ENCODE peak calls at places on chromosomes 6 and 20, in five cellular contexts. Y is WTC11, R is A549, W is K562, P is HepG2. Q is an unnamed sample.

GRCh38 chr20:54194724-54195438 is 13.0 kb upstream of the PFDN4 start:
- DNase-seq in Y (no peak), R (peak), W (no peak), P (peak), Q (no peak)

GRCh38 chr6:137775192-137775591 is 91.9 kb upstream of the TNFAIP3 start:
- DNase-seq in Y (no peak), R (no peak), W (no peak), P (no peak), Q (no peak)

GRCh38 chr20:6466065-6466810 is 301.2 kb upstream of the BMP2 start:
- DNase-seq in Y (no peak), R (no peak), W (no peak), P (peak), Q (no peak)

GRCh38 chr6:82646231-82646615 is 282.6 kb downstream of the TPBG start:
- DNase-seq in Y (no peak), R (no peak), W (no peak), P (no peak), Q (no peak)

GRCh38 chr6:141199074-141199473 is 933.7 kb upstream of the GJE1 start:
- DNase-seq in Y (no peak), R (no peak), W (no peak), P (no peak), Q (no peak)

GRCh38 chr6:27922949-27923348 is 10.8 kb upstream of the OR2B2 start:
- DNase-seq in Y (no peak), R (no peak), W (no peak), P (no peak), Q (no peak)

GRCh38 chr6:28161410-28162079 is 19.9 kb downstream of the ZKSCAN8 start:
- DNase-seq in Y (peak), R (peak), W (peak), P (peak), Q (peak)

GRCh38 chr20:64077094-64077493 is 2.2 kb downstream of the RGS19 start:
- DNase-seq in Y (no peak), R (no peak), W (no peak), P (no peak), Q (no peak)

GRCh38 chr20:46767127-46767761 is 57.8 kb downstream of the SLC2A10 start:
- DNase-seq in Y (peak), R (peak), W (peak), P (peak), Q (no peak)

GRCh38 chr6:141498980-141499379 is 633.7 kb upstream of the GJE1 start:
- DNase-seq in Y (no peak), R (no peak), W (no peak), P (no peak), Q (no peak)

GRCh38 chr6:53728570-53729194 is 63.1 kb upstream of the KLHL31 start:
- DNase-seq in Y (peak), R (peak), W (peak), P (peak), Q (no peak)

GRCh38 chr6:87210979-87211378 is 55.6 kb downstream of the ZNF292 start:
- DNase-seq in Y (no peak), R (no peak), W (no peak), P (no peak), Q (peak)
- TF ChIP-seq ESRRA in Y (no peak), R (no peak), W (no peak), P (no peak), Q (no peak)

DNA sequence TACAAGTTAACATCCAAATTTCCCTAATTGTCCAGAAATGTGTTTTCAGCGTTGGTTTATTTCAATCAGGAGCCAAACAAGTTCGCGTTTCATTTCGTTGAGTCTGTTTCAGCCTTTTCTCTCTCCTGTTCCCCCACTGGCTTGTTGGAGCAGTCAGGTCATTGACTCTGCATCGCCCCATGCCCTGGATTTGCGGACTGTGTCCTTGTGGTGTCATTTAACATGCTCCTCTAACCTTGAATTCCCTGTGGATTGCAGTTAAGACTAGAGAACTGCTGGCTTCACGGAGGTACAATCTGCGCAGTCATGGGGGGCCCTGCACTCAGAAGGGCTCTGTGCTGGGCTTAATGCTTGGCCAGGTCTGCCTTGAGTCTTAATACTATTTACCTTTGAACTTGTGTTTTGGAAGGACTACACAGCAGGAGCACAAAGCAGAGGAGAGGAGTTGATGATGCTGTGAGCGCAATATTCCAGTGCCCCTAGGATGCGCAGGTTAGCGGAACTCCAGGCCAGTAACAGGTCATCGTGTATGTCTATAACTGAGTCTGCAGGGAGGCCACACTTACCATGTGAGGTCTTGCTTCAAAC is 5.5 kb upstream of the TBC1D32 start:
- DNase-seq in Y (no peak), R (no peak), W (no peak), P (no peak), Q (no peak)
- TF ChIP-seq ESRRA in Y (no peak), R (no peak), W (no peak), P (peak), Q (no peak)

GRCh38 chr6:127103482-127103881 is 15.0 kb upstream of the RSPO3 start:
- DNase-seq in Y (no peak), R (no peak), W (no peak), P (no peak), Q (no peak)

GRCh38 chr6:127102299-127102698 is 16.2 kb upstream of the RSPO3 start:
- DNase-seq in Y (no peak), R (peak), W (no peak), P (no peak), Q (no peak)

GRCh38 chr6:127096167-127096566 is 22.3 kb upstream of the RSPO3 start:
- DNase-seq in Y (no peak), R (no peak), W (no peak), P (no peak), Q (no peak)

GRCh38 chr6:127102859-127103258 is 15.6 kb upstream of the RSPO3 start:
- DNase-seq in Y (no peak), R (no peak), W (no peak), P (no peak), Q (no peak)

DNA sequence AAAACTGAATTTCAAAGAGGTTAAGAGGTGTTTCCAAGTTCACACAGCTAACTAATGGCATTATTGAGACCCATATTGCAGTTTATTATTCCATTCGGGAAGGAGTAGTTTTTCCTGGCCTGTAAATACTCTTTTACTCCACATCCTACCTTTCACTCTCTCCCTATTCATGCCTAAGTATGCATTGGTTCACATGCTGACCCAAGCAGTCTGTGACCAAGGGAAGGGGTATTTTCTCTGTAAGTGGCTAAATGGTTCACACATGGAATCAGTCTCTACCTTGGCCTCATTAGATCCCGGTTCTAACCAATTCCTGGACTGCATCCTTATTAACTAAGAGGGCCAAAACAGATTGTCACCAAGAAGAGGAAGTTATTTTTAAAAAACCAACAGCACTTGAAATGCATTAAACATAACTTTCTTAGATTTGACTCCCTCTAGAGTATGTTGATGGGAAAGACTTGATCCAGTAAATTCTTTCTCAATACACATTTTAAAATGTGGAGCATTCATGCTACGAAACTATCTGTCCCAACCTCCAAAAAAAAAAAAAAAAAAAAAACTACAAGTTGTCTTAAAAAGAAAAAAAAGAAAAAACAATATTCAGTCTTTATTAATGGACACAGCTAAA is 17.8 kb upstream of the RSPO3 start:
- DNase-seq in Y (no peak), R (no peak), W (no peak), P (no peak), Q (no peak)
- TF ChIP-seq ESRRA in Y (no peak), R (no peak), W (no peak), P (no peak), Q (no peak)

DNA sequence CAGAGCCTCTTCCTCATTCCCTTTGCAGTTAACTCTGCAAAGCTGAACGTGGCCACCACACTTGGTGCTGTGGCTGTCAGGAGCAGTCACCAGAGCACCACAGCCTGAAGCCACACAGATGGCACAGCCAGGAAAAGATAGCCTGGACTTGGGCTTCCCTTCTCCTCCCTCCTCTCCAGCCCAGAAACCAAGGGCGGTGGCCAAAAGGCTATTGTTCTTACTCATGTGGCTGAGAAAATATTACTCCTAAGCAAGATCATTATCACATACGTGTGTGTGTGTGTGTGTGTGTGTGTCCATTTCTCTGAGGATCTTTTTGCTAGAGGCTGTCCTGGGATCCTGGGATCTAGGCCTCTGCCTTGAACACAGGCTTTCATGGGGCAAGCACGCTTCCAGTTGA is 39.7 kb downstream of the CD164 start:
- DNase-seq in Y (no peak), R (no peak), W (peak), P (no peak), Q (no peak)
- TF ChIP-seq ESRRA in Y (no peak), R (no peak), W (no peak), P (no peak), Q (no peak)

DNA sequence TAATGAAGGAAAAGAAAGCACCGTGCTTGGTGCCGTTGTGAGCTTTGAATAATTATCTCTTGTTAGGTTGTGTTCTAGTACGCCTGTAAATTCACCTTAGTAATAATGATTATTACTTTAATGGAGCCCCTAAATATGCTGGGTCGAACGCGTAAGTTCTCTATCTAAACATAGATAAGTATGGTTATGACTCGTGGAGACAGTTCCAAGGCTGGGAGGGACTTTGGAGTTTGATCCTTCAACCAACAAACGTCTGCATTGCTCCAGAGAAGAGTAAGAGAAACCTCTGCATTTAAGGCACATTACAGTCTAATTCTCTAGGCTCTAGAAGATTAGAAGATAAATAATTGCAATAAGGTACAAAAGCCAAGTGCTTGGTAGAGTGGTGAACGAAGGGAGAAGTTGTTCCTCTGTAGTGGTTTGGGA is 514 bp downstream of the ACOT13 start:
- DNase-seq in Y (no peak), R (no peak), W (no peak), P (peak), Q (no peak)
- TF ChIP-seq ESRRA in Y (no peak), R (no peak), W (no peak), P (no peak), Q (no peak)

DNA sequence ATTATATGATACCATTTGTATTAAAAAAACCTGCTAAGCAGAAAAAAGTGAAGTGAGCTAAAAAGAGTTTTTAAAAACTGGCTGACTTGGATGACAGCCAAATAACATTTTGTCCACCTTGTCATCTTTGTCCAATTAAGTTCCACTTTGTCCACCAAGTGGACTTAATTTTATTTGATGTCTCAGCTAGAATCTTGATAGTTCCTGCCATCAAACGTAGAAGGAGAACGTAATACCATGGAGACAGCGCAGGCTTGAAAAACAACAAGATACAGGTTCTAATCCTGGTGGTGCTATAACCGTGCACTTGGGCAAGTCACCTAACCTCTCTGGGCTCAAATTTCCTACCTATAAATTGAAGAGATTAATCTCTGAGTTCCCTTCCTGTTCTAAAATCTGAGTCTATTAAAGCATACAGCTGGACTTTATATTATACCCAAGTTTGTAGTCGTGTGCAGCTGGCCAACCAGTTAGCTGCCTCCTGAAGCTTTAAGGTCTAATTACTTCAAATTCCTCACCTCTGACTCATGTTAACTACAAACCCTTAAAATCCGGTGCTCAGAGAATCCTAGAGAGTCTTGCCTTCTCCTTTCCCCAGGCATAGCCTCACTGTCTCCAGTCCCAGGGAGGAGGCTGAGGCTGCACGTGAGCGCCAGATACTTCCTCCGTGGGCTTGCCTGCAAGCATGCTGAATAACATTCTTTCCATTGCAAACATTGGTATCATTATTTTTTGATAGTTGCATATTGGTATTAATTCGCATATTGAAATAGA is 16.8 kb downstream of the TMEM244 start:
- DNase-seq in Y (no peak), R (no peak), W (no peak), P (no peak), Q (no peak)
- TF ChIP-seq ESRRA in Y (no peak), R (no peak), W (no peak), P (no peak), Q (no peak)

DNA sequence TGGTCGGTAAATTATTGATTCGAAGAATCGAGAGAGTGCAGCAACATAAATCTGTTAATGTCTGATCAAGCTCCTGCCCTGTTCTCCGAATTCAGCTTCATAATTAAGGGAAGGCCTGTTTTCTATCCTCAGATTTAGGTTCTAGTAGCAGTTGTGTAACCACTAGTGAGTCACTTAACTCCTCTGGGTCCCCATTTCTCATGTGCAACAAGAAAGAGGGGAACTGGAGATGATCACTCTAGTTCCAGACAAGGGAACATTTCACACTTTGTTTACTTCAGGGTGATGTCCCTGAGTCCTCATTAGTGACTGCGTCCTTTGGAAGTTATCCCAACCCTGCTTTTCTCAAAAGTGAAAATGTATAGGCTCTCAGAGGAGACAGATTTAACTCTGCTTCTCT is 68.1 kb upstream of the RNF146 start:
- DNase-seq in Y (no peak), R (no peak), W (no peak), P (no peak), Q (no peak)
- TF ChIP-seq ESRRA in Y (no peak), R (no peak), W (no peak), P (no peak), Q (no peak)

DNA sequence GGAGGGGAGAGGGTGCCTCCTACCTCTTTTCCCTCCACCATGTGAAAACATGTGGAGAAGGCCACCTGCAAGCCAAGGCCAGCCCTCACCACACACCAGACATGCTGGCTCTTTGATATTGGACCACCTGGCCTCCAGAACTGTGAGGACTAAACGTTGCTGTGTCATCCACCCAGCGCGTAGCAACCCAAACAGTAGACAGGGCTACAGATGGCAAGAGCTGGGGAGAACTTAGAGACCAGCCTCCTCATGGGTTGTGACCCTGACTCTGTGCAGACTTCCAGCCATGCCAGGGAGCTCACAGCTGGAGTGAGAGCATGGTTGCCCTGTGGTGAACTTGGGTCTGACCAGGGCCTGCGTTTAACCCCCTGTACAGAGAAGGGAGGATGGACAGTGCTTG is 195.9 kb upstream of the CST7 start:
- DNase-seq in Y (no peak), R (no peak), W (no peak), P (no peak), Q (no peak)
- TF ChIP-seq ESRRA in Y (no peak), R (no peak), W (no peak), P (no peak), Q (no peak)

GRCh38 chr20:1965520-1966278 is 28.2 kb downstream of the PDYN start:
- DNase-seq in Y (peak), R (peak), W (peak), P (peak), Q (peak)
- TF ChIP-seq ESRRA in Y (no peak), R (no peak), W (no peak), P (no peak), Q (no peak)

GRCh38 chr6:31575335-31575901 is at the start of gene TNF:
- DNase-seq in Y (no peak), R (no peak), W (no peak), P (no peak), Q (peak)

GRCh38 chr6:31572041-31572911 is at the start of gene LTA:
- DNase-seq in Y (no peak), R (no peak), W (no peak), P (no peak), Q (no peak)

GRCh38 chr6:31575952-31576684 is 753 bp downstream of the TNF start:
- DNase-seq in Y (no peak), R (no peak), W (no peak), P (no peak), Q (no peak)

GRCh38 chr6:31573239-31574105 is 1.4 kb downstream of the LTA start:
- DNase-seq in Y (no peak), R (no peak), W (no peak), P (no peak), Q (no peak)

GRCh38 chr6:31574106-31575061 is 981 bp upstream of the TNF start:
- DNase-seq in Y (no peak), R (no peak), W (no peak), P (no peak), Q (no peak)
- TF ChIP-seq ESRRA in Y (no peak), R (no peak), W (no peak), P (no peak), Q (no peak)

Q was measured in GM12878.